ENCODE peak calls at places on chromosome 2, in nine cellular contexts. M is frontal cortex; F is HTR-8/SVneo; C is NCI-H1092 treated with DMSO at 0.1 percent for 48 hours; E is stimulated activated naive B cell treated with anti-CD40 and anti-IgM and Interleukin-4, amounts not matched to agents 10 μg/mL and 1 μg/mL and 100 μg/mL, for 72 hours; P is foreskin fibroblast; A is psoas muscle; G is T follicular helper cell; I is lower lobe of right lung. L is an unnamed sample.

GRCh38 chr2:97751752-97752151 is 38.4 kb downstream of the ZAP70 start:
- DNase-seq in M (no peak), F (no peak), C (peak; percentile 34), E (no peak), P (no peak), A (no peak), G (no peak), I (no peak), L (no peak)

GRCh38 chr2:217622205-217622621 is 380.6 kb downstream of the TNS1 start:
- DNase-seq in M (peak; percentile 38), F (peak; percentile 48), C (peak; percentile 54), E (no peak), P (no peak), A (no peak), G (no peak), I (no peak), L (no peak)

GRCh38 chr2:119431155-119431975 is at the start of gene TMEM37:
- DNase-seq in M (peak; percentile 78), F (peak; percentile 83), C (peak; percentile 40), E (peak; percentile 78), P (peak; percentile 51), A (peak; percentile 72), G (no peak), I (peak; percentile 77), L (peak; percentile 73)

GRCh38 chr2:146295080-146295670 is 1549.7 kb upstream of the ACVR2A start:
- DNase-seq in M (no peak), F (peak; percentile 4), C (no peak), E (no peak), P (no peak), A (no peak), G (no peak), I (no peak), L (no peak)

GRCh38 chr2:217225596-217225995 is 365.7 kb upstream of the TNP1 start:
- DNase-seq in M (no peak), F (no peak), C (no peak), E (no peak), P (no peak), A (no peak), G (no peak), I (no peak), L (no peak)

GRCh38 chr2:151049746-151050145 is 211.9 kb downstream of the RBM43 start:
- DNase-seq in M (no peak), F (no peak), C (no peak), E (no peak), P (peak; percentile 50), A (no peak), G (no peak), I (no peak), L (no peak)

GRCh38 chr2:76978064-76978463 is 544.1 kb downstream of the LRRTM4 start:
- DNase-seq in M (no peak), F (no peak), C (no peak), E (no peak), P (no peak), A (no peak), G (no peak), I (no peak), L (no peak)

GRCh38 chr2:238966274-238966937 is 118.5 kb downstream of the TWIST2 start:
- DNase-seq in M (no peak), F (no peak), C (no peak), E (no peak), P (no peak), A (no peak), G (no peak), I (no peak), L (no peak)

GRCh38 chr2:145110668-145111067 is 590.7 kb upstream of the ZEB2 start:
- DNase-seq in M (no peak), F (no peak), C (no peak), E (no peak), P (no peak), A (no peak), G (no peak), I (no peak), L (no peak)

GRCh38 chr2:198880421-198880820 is 577.3 kb downstream of the SATB2 start:
- DNase-seq in M (no peak), F (no peak), C (no peak), E (no peak), P (no peak), A (no peak), G (no peak), I (no peak), L (no peak)

L was measured in trophoblast cell.